ENCODE peak calls at places on chromosomes 11 and 22, in six cellular contexts. L is cardiac muscle cell, Y is ACHN, Z is hippocampal formation, N is GM13977, C is ureter. A is an unnamed sample.

GRCh38 chr11:110833033-110833484 is 120.8 kb upstream of the ARHGAP20 start:
- DNase-seq in L (peak), Y (no peak), Z (no peak), N (no peak), C (no peak), A (no peak)

GRCh38 chr11:97989121-97989520 is 1031.6 kb upstream of the CNTN5 start:
- DNase-seq in L (no peak), Y (no peak), Z (no peak), N (no peak), C (no peak), A (no peak)

GRCh38 chr11:46607516-46607915 is 9.5 kb downstream of the HARBI1 start:
- DNase-seq in L (no peak), Y (no peak), Z (no peak), N (no peak), C (no peak), A (no peak)

GRCh38 chr11:17770917-17771316 is 36.3 kb downstream of the KCNC1 start:
- DNase-seq in L (peak), Y (no peak), Z (no peak), N (no peak), C (no peak), A (no peak)

GRCh38 chr22:42714768-42715430 is 5.8 kb downstream of the A4GALT start:
- DNase-seq in L (peak), Y (no peak), Z (no peak), N (no peak), C (no peak), A (no peak)

GRCh38 chr11:87020336-87020735 is 17.4 kb upstream of the TMEM135 start:
- DNase-seq in L (no peak), Y (no peak), Z (no peak), N (no peak), C (no peak), A (no peak)

GRCh38 chr11:55942785-55943392 is 6.7 kb upstream of the OR5I1 start:
- DNase-seq in L (peak), Y (peak), Z (no peak), N (peak), C (no peak), A (no peak)

GRCh38 chr11:97854357-97854756 is 1166.4 kb upstream of the CNTN5 start:
- DNase-seq in L (no peak), Y (no peak), Z (no peak), N (no peak), C (no peak), A (no peak)

GRCh38 chr11:34165786-34166557 is 60.5 kb downstream of the NAT10 start:
- DNase-seq in L (no peak), Y (no peak), Z (no peak), N (no peak), C (no peak), A (no peak)

GRCh38 chr22:45230026-45230845 is 10.5 kb downstream of the KIAA0930 start:
- DNase-seq in L (no peak), Y (no peak), Z (no peak), N (no peak), C (no peak), A (no peak)

GRCh38 chr11:25927391-25927790 is 404.5 kb upstream of the ANO3 start:
- DNase-seq in L (peak), Y (no peak), Z (no peak), N (no peak), C (no peak), A (no peak)

GRCh38 chr22:22516992-22517391 is 3.1 kb downstream of the ZNF280A start:
- DNase-seq in L (no peak), Y (no peak), Z (no peak), N (no peak), C (no peak), A (no peak)

GRCh38 chr11:73622920-73623593 is 23.3 kb upstream of the PLEKHB1 start:
- DNase-seq in L (peak), Y (no peak), Z (no peak), N (no peak), C (no peak), A (no peak)

GRCh38 chr11:27423125-27423524 is 49.5 kb downstream of the LGR4 start:
- DNase-seq in L (peak), Y (no peak), Z (no peak), N (no peak), C (no peak), A (no peak)

GRCh38 chr22:23237201-23237798 is 57.0 kb downstream of the BCR start:
- DNase-seq in L (peak), Y (no peak), Z (no peak), N (no peak), C (no peak), A (no peak)

GRCh38 chr22:18028817-18029527 is 4.6 kb upstream of the MICAL3 start:
- DNase-seq in L (no peak), Y (no peak), Z (no peak), N (peak), C (no peak), A (no peak)